ENCODE peak calls at places on chromosomes 3 and 15, in nine cellular contexts. Q, O, F, Z, J, U, T, N and I are unnamed samples.

GRCh38 chr3:133886031-133886722 is 9.5 kb downstream of the RAB6B start:
- DNase-seq in Q (no peak), O (no peak), F (no peak), Z (no peak), J (no peak), U (no peak), T (no peak), N (no peak), I (no peak)

GRCh38 chr3:126932188-126932931 is 50.6 kb upstream of the PLXNA1 start:
- DNase-seq in Q (no peak), O (peak), F (peak), Z (peak), J (no peak), U (no peak), T (peak), N (no peak), I (no peak)

GRCh38 chr15:50275908-50276307 is 10.4 kb upstream of the HDC start:
- DNase-seq in Q (no peak), O (no peak), F (no peak), Z (no peak), J (no peak), U (no peak), T (no peak), N (no peak), I (no peak)

GRCh38 chr15:55514414-55514850 is 6.4 kb upstream of the DNAAF4 start:
- DNase-seq in Q (no peak), O (no peak), F (no peak), Z (no peak), J (no peak), U (no peak), T (no peak), N (no peak), I (no peak)

GRCh38 chr3:11662392-11662990 is 18.8 kb upstream of the VGLL4 start:
- DNase-seq in Q (no peak), O (peak), F (no peak), Z (no peak), J (no peak), U (no peak), T (peak), N (no peak), I (no peak)

GRCh38 chr3:192917258-192917507 is 473 bp downstream of the MB21D2 start:
- DNase-seq in Q (no peak), O (no peak), F (no peak), Z (no peak), J (peak), U (no peak), T (no peak), N (no peak), I (no peak)

GRCh38 chr3:72953325-72953956 is 43.2 kb upstream of the PPP4R2 start:
- DNase-seq in Q (no peak), O (no peak), F (no peak), Z (no peak), J (no peak), U (no peak), T (no peak), N (no peak), I (no peak)

GRCh38 chr3:79602385-79602784 is 165.4 kb downstream of the ROBO1 start:
- DNase-seq in Q (no peak), O (no peak), F (no peak), Z (no peak), J (no peak), U (no peak), T (no peak), N (no peak), I (no peak)

GRCh38 chr3:76500746-76501275 is 539.1 kb upstream of the ROBO2 start:
- DNase-seq in Q (no peak), O (no peak), F (no peak), Z (peak), J (no peak), U (no peak), T (peak), N (no peak), I (peak)

GRCh38 chr15:34217587-34218225 is 7.1 kb upstream of the EMC4 start:
- DNase-seq in Q (no peak), O (no peak), F (no peak), Z (peak), J (no peak), U (no peak), T (peak), N (no peak), I (no peak)

GRCh38 chr15:96416934-96417759 is 86.6 kb downstream of the NR2F2 start:
- DNase-seq in Q (no peak), O (no peak), F (no peak), Z (no peak), J (no peak), U (no peak), T (peak), N (no peak), I (no peak)

GRCh38 chr3:47825590-47825989 is 22.7 kb downstream of the DHX30 start:
- DNase-seq in Q (no peak), O (no peak), F (no peak), Z (no peak), J (no peak), U (no peak), T (no peak), N (no peak), I (no peak)

GRCh38 chr3:160124224-160124623 is 101.0 kb upstream of the C3orf80 start:
- DNase-seq in Q (no peak), O (no peak), F (no peak), Z (no peak), J (no peak), U (no peak), T (no peak), N (no peak), I (no peak)

GRCh38 chr15:61084944-61085367 is 144.1 kb downstream of the RORA start:
- DNase-seq in Q (no peak), O (peak), F (no peak), Z (peak), J (no peak), U (peak), T (no peak), N (no peak), I (no peak)

GRCh38 chr3:197124713-197125112 is 95.1 kb upstream of the MELTF start:
- DNase-seq in Q (no peak), O (no peak), F (no peak), Z (no peak), J (no peak), U (no peak), T (no peak), N (no peak), I (no peak)

GRCh38 chr3:149599236-149599635 is 58.6 kb downstream of the WWTR1 start:
- DNase-seq in Q (no peak), O (peak), F (no peak), Z (no peak), J (no peak), U (no peak), T (peak), N (no peak), I (no peak)

GRCh38 chr3:13143381-13144004 is 70.3 kb upstream of the IQSEC1 start:
- DNase-seq in Q (no peak), O (no peak), F (no peak), Z (no peak), J (no peak), U (no peak), T (no peak), N (no peak), I (no peak)

GRCh38 chr3:111282024-111282423 is 210.4 kb downstream of the NECTIN3 start:
- DNase-seq in Q (no peak), O (no peak), F (no peak), Z (no peak), J (no peak), U (no peak), T (no peak), N (no peak), I (no peak)

GRCh38 chr3:53170325-53171108 is 9.5 kb downstream of the PRKCD start:
- DNase-seq in Q (no peak), O (no peak), F (no peak), Z (no peak), J (peak), U (peak), T (no peak), N (no peak), I (no peak)

GRCh38 chr3:98855811-98856400 is 45.6 kb downstream of the DCBLD2 start:
- DNase-seq in Q (no peak), O (peak), F (peak), Z (peak), J (no peak), U (no peak), T (peak), N (no peak), I (peak)

GRCh38 chr15:85702321-85703230 is 92.1 kb downstream of the KLHL25 start:
- DNase-seq in Q (no peak), O (peak), F (peak), Z (peak), J (peak), U (peak), T (peak), N (no peak), I (no peak)

GRCh38 chr15:95296626-95297025 is 1033.9 kb upstream of the NR2F2 start:
- DNase-seq in Q (no peak), O (no peak), F (no peak), Z (no peak), J (no peak), U (no peak), T (no peak), N (no peak), I (no peak)

GRCh38 chr15:78070049-78070698 is 7.3 kb downstream of the TBC1D2B start:
- DNase-seq in Q (no peak), O (no peak), F (no peak), Z (no peak), J (peak), U (peak), T (no peak), N (peak), I (no peak)

GRCh38 chr3:151367448-151367847 is 17.1 kb downstream of the P2RY12 start:
- DNase-seq in Q (no peak), O (no peak), F (no peak), Z (no peak), J (no peak), U (no peak), T (no peak), N (no peak), I (no peak)

GRCh38 chr3:129249284-129250065 is at the start of gene COPG1:
- DNase-seq in Q (peak), O (peak), F (no peak), Z (peak), J (peak), U (peak), T (peak), N (peak), I (peak)

GRCh38 chr3:129246636-129247035 is 2.8 kb upstream of the COPG1 start:
- DNase-seq in Q (no peak), O (no peak), F (no peak), Z (no peak), J (no peak), U (no peak), T (no peak), N (no peak), I (no peak)

GRCh38 chr3:129248286-129248979 is 973 bp upstream of the COPG1 start:
- DNase-seq in Q (no peak), O (no peak), F (no peak), Z (no peak), J (no peak), U (no peak), T (no peak), N (no peak), I (no peak)

GRCh38 chr3:129240436-129240835 is 9.0 kb upstream of the COPG1 start:
- DNase-seq in Q (no peak), O (no peak), F (no peak), Z (no peak), J (no peak), U (no peak), T (peak), N (no peak), I (no peak)

DNA sequence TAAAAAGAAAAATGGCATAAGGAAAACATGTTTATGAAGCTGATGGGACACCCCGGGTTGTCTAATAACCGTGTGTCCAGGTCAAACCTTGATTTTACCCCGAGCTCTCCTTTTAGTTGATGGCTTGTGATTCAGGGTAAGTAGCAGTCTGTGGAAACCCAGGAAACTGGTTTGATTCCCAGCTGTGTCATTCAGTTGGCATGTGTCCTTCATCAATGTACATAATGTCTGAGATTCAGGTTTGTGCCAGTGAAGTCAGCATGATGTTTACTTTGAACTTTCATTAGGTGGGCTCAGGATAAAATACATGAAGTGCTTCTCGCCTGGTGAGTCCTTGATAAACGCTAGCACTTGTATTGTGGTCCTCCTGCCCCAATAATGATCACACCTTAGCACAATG is 4.3 kb upstream of the COPG1 start:
- DNase-seq in Q (no peak), O (no peak), F (no peak), Z (no peak), J (no peak), U (no peak), T (no peak), N (no peak), I (no peak)
- H3K4me3 ChIP-seq in Q (peak), O (no peak), F (no peak), Z (no peak), J (no peak), U (no peak), T (no peak), N (no peak), I (no peak)

DNA sequence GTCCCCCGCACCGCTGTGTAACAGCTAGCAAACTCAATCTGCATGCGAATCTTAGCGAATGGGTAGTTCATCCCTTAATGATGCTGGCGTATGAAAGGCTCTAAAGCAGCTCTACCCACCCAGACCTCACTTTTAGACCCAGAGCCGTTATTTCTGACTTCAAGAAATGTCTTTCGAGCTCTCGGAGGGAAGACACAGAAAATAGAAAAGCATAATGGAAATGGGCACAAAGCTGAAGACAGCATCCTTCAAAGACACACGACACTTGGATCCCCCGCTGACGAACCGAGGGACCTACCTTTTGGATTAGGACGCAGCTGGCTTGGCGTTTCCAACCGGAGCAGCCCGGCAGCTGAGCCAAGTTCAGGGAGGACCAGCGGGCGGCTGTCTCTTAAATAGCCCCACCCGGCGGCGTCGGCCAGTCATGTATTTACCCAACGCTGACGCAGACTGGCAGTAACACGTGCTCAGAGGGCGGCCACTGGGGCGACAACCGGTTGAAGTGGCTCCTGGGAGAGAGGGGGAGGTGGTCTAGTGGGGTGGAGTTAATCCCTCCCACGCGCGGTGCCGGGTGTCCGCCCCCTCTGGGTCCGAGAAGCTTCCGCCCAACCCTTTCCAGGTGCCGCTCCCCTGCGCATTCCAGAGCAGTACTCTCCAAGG is 1.5 kb downstream of the CCK start:
- DNase-seq in Q (peak), O (peak), F (no peak), Z (peak), J (peak), U (no peak), T (peak), N (no peak), I (peak)
- H3K4me3 ChIP-seq in Q (peak), O (no peak), F (no peak), Z (no peak), J (no peak), U (no peak), T (no peak), N (peak), I (no peak)

GRCh38 chr3:186380622-186381380 is 18.8 kb upstream of the DGKG start:
- DNase-seq in Q (no peak), O (peak), F (no peak), Z (peak), J (no peak), U (no peak), T (peak), N (no peak), I (peak)

GRCh38 chr3:186383026-186383993 is 21.3 kb upstream of the DGKG start:
- DNase-seq in Q (no peak), O (no peak), F (no peak), Z (no peak), J (no peak), U (no peak), T (no peak), N (no peak), I (no peak)

GRCh38 chr3:186385856-186386602 is 24.0 kb upstream of the DGKG start:
- DNase-seq in Q (no peak), O (no peak), F (no peak), Z (no peak), J (no peak), U (no peak), T (peak), N (no peak), I (no peak)

GRCh38 chr3:186381424-186382216 is 19.6 kb upstream of the DGKG start:
- DNase-seq in Q (no peak), O (no peak), F (no peak), Z (no peak), J (no peak), U (no peak), T (no peak), N (no peak), I (no peak)

GRCh38 chr3:186382217-186382885 is 20.3 kb upstream of the DGKG start:
- DNase-seq in Q (no peak), O (no peak), F (no peak), Z (no peak), J (peak), U (no peak), T (no peak), N (no peak), I (no peak)
- H3K4me3 ChIP-seq in Q (no peak), O (no peak), F (no peak), Z (no peak), J (no peak), U (no peak), T (no peak), N (no peak), I (no peak)

GRCh38 chr15:90053685-90054466 is 48.4 kb downstream of the IDH2 start:
- DNase-seq in Q (no peak), O (no peak), F (no peak), Z (no peak), J (no peak), U (no peak), T (no peak), N (no peak), I (no peak)
- H3K4me3 ChIP-seq in Q (no peak), O (no peak), F (no peak), Z (no peak), J (no peak), U (no peak), T (no peak), N (no peak), I (no peak)

DNA sequence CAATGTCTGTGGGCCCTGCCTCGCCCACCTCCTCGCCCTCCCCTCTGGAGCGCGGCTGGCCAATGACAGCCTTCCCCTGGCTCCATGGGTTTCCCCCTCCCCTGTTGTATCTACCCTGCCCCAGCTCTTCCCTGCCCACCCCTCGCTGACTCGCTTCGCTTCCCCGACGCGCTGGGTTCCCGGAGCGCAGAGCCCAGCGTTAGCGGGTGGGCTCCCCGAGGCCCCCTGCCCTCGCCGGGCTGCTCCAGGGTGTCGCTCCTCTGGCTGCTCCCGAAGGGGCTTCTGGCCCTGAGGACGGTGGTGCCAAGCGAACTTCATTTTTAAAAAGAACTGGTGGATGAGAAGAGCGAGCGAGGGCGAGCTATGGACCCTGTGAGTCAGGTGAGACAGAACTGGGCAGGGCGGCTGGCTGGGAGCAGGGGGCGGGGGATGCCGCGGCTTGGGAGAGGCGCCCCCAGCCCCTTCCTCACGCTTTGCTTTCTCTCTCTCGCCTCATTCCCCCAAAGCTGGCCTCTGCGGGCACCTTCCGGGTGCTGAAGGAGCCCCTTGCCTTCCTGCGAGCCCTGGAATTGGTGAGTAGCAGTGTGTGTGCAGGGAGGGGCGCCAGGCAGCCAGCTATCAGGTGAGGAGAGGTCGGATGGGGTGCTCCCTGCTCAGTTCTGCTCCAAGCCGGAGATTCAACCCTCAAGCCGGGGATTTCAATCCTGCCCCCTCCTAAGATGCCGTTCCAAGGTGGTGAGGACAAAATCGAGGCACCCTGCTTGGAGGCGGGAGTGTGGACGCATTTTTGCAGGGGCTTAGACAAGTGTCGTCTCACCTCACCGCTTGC is at the start of gene SYNPR:
- DNase-seq in Q (no peak), O (no peak), F (no peak), Z (no peak), J (no peak), U (no peak), T (no peak), N (no peak), I (no peak)
- H3K4me3 ChIP-seq in Q (no peak), O (no peak), F (no peak), Z (no peak), J (no peak), U (no peak), T (no peak), N (no peak), I (peak)

GRCh38 chr15:62790531-62790930 is 252.0 kb upstream of the TPM1 start:
- DNase-seq in Q (no peak), O (no peak), F (no peak), Z (no peak), J (no peak), U (no peak), T (no peak), N (no peak), I (no peak)

GRCh38 chr15:62788224-62788623 is 254.3 kb upstream of the TPM1 start:
- DNase-seq in Q (no peak), O (no peak), F (no peak), Z (no peak), J (no peak), U (no peak), T (no peak), N (no peak), I (no peak)

GRCh38 chr15:62792960-62793758 is 249.4 kb upstream of the TPM1 start:
- DNase-seq in Q (no peak), O (no peak), F (no peak), Z (no peak), J (no peak), U (peak), T (no peak), N (no peak), I (no peak)

GRCh38 chr15:62795171-62795570 is 247.4 kb upstream of the TPM1 start:
- DNase-seq in Q (no peak), O (no peak), F (no peak), Z (no peak), J (no peak), U (peak), T (no peak), N (no peak), I (no peak)

GRCh38 chr15:62791694-62792093 is 250.9 kb upstream of the TPM1 start:
- DNase-seq in Q (no peak), O (no peak), F (no peak), Z (no peak), J (no peak), U (no peak), T (no peak), N (no peak), I (no peak)
- H3K4me3 ChIP-seq in Q (no peak), O (no peak), F (no peak), Z (no peak), J (no peak), U (no peak), T (no peak), N (no peak), I (no peak)

DNA sequence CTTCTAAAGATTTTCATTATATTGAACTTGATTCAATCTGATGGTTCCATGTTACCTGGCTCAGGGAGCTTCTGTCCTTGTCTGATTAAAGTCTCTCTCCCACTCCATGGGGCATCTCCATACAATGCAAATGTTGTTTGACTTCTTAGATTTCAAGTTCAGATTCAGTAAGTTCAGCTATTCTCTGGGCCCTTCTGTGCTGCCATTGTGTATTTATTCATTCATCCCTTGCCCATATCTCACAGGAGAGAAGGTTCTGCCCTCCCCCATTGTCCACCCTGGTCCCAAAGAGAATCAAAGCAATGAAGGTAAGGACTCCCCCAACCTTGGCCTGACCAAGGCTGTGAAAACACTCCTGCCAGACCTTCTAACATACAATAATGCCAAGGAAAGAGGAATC is 669.9 kb downstream of the MAGI1 start:
- DNase-seq in Q (no peak), O (no peak), F (no peak), Z (no peak), J (no peak), U (no peak), T (no peak), N (no peak), I (no peak)
- H3K4me3 ChIP-seq in Q (no peak), O (no peak), F (no peak), Z (no peak), J (no peak), U (no peak), T (no peak), N (no peak), I (no peak)